ENCODE peak calls at places on chromosome 2, in five cellular contexts. Z is adrenal gland; V is keratinocyte; F is A549; B is naive thymus-derived CD4-positive, alpha-beta T cell. X is an unnamed sample.

GRCh38 chr2:176390276-176390675 is 121.0 kb downstream of the MTX2 start:
- DNase-seq in Z (no peak), V (no peak), F (no peak), B (no peak), X (no peak)

GRCh38 chr2:173354073-173354600 is 535 bp upstream of the CDCA7 start:
- DNase-seq in Z (no peak), V (no peak), F (peak; percentile 72), B (no peak), X (peak; percentile 68)

GRCh38 chr2:151976945-151977353 is 121.9 kb downstream of the CACNB4 start:
- DNase-seq in Z (no peak), V (no peak), F (no peak), B (no peak), X (no peak)

GRCh38 chr2:145411493-145411892 is 891.6 kb upstream of the ZEB2 start:
- DNase-seq in Z (no peak), V (no peak), F (no peak), B (no peak), X (no peak)

GRCh38 chr2:157837851-157838441 is 38.2 kb downstream of the ACVR1 start:
- DNase-seq in Z (peak; percentile 61), V (no peak), F (no peak), B (no peak), X (peak; percentile 60)

GRCh38 chr2:165155152-165155551 is 48.7 kb downstream of the SCN3A start:
- DNase-seq in Z (no peak), V (no peak), F (no peak), B (no peak), X (no peak)

GRCh38 chr2:237864940-237865622 is 5.7 kb downstream of the RAMP1 start:
- DNase-seq in Z (no peak), V (peak; percentile 38), F (no peak), B (no peak), X (peak; percentile 72)

GRCh38 chr2:138373993-138374408 is 127.6 kb upstream of the SPOPL start:
- DNase-seq in Z (no peak), V (no peak), F (peak; percentile 49), B (no peak), X (no peak)

GRCh38 chr2:216932113-216932512 is 72.2 kb upstream of the TNP1 start:
- DNase-seq in Z (no peak), V (no peak), F (no peak), B (no peak), X (no peak)

GRCh38 chr2:43743706-43744105 is 30.1 kb upstream of the DYNC2LI1 start:
- DNase-seq in Z (no peak), V (no peak), F (no peak), B (no peak), X (no peak)

GRCh38 chr2:123953848-123954247 is 71.2 kb upstream of the CNTNAP5 start:
- DNase-seq in Z (no peak), V (no peak), F (no peak), B (no peak), X (no peak)

GRCh38 chr2:30721668-30722647 is 85.3 kb downstream of the CAPN13 start:
- DNase-seq in Z (no peak), V (no peak), F (no peak), B (no peak), X (no peak)

GRCh38 chr2:42792583-42793313 is at the start of gene HAAO:
- DNase-seq in Z (no peak), V (no peak), F (no peak), B (no peak), X (no peak)

GRCh38 chr2:58734365-58734764 is 493.2 kb upstream of the FANCL start:
- DNase-seq in Z (no peak), V (no peak), F (peak; percentile 55), B (no peak), X (peak; percentile 15)

GRCh38 chr2:197137234-197137633 is 173.3 kb downstream of the ANKRD44 start:
- DNase-seq in Z (peak; percentile 47), V (no peak), F (no peak), B (no peak), X (no peak)

GRCh38 chr2:213995400-213996105 is 415.3 kb upstream of the VWC2L start:
- DNase-seq in Z (no peak), V (peak; percentile 62), F (peak; percentile 86), B (no peak), X (peak; percentile 51)

GRCh38 chr2:10163498-10164486 is 41.3 kb downstream of the RRM2 start:
- DNase-seq in Z (no peak), V (no peak), F (no peak), B (no peak), X (no peak)

GRCh38 chr2:60306231-60306861 is 247.1 kb downstream of the BCL11A start:
- DNase-seq in Z (no peak), V (no peak), F (no peak), B (no peak), X (no peak)

GRCh38 chr2:143675006-143675405 is 545.8 kb downstream of the ARHGAP15 start:
- DNase-seq in Z (no peak), V (no peak), F (no peak), B (no peak), X (no peak)

GRCh38 chr2:119366161-119366648 is 429 bp downstream of the C2orf76 start:
- DNase-seq in Z (no peak), V (no peak), F (peak; percentile 20), B (peak; percentile 16), X (no peak)

GRCh38 chr2:190853659-190854386 is 26.8 kb upstream of the GLS start:
- DNase-seq in Z (no peak), V (no peak), F (no peak), B (no peak), X (no peak)

GRCh38 chr2:12915792-12916191 is 199.1 kb downstream of the TRIB2 start:
- DNase-seq in Z (no peak), V (no peak), F (no peak), B (no peak), X (no peak)

GRCh38 chr2:73069855-73070650 is 1.5 kb downstream of the SFXN5 start:
- DNase-seq in Z (no peak), V (no peak), F (no peak), B (no peak), X (peak; percentile 18)

GRCh38 chr2:73071452-73072399 is at the start of gene SFXN5:
- DNase-seq in Z (peak; percentile 96), V (no peak), F (peak; percentile 94), B (peak; percentile 86), X (peak; percentile 95)

GRCh38 chr2:73070651-73071451 is 661 bp downstream of the SFXN5 start:
- DNase-seq in Z (peak; percentile 98), V (no peak), F (peak; percentile 97), B (peak; percentile 84), X (peak; percentile 97)

GRCh38 chr2:73074110-73075069 is 2.9 kb upstream of the SFXN5 start:
- DNase-seq in Z (no peak), V (no peak), F (no peak), B (no peak), X (no peak)

DNA sequence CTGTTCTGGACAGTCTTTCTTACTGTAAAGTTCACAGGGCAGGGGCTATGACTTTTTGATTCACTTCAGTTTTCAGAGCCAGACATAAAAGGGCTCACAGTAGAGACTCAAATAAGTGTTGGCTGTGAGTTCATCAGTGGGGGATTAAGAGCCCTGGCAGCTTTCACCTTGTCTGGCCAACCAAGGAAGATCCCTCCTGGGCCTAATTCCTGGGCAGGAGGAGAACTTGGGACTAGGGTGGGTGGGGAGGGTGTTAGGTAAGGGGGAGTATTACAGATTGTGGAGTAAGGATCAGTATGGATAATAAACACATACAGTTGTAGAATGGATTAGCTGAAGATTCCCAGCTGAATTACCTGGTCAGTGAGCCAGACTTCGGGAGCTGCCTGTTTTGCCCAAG is 904 bp upstream of the SFXN5 start:
- DNase-seq in Z (no peak), V (no peak), F (no peak), B (no peak), X (no peak)
- H3K4me3 ChIP-seq in Z (no peak overlapping the region), V (no peak overlapping the region), F (no peak overlapping the region), B (peak overlapping the region; percentile 98), X (no peak overlapping the region)

GRCh38 chr2:11541693-11542274 is 7.9 kb downstream of the GREB1 start:
- DNase-seq in Z (no peak), V (no peak), F (no peak), B (no peak), X (no peak)

GRCh38 chr2:11543337-11544216 is 9.7 kb downstream of the GREB1 start:
- DNase-seq in Z (no peak), V (no peak), F (no peak), B (no peak), X (no peak)

GRCh38 chr2:11540148-11540995 is 6.5 kb downstream of the GREB1 start:
- DNase-seq in Z (no peak), V (no peak), F (no peak), B (no peak), X (no peak)

GRCh38 chr2:11540996-11541692 is 7.3 kb downstream of the GREB1 start:
- DNase-seq in Z (no peak), V (no peak), F (no peak), B (no peak), X (no peak)

GRCh38 chr2:11542275-11542819 is 8.5 kb downstream of the GREB1 start:
- DNase-seq in Z (no peak), V (no peak), F (no peak), B (no peak), X (no peak)
- H3K27ac ChIP-seq in Z (no peak overlapping the region), V (no peak overlapping the region), F (no peak overlapping the region), B (no peak overlapping the region), X (no peak overlapping the region)

DNA sequence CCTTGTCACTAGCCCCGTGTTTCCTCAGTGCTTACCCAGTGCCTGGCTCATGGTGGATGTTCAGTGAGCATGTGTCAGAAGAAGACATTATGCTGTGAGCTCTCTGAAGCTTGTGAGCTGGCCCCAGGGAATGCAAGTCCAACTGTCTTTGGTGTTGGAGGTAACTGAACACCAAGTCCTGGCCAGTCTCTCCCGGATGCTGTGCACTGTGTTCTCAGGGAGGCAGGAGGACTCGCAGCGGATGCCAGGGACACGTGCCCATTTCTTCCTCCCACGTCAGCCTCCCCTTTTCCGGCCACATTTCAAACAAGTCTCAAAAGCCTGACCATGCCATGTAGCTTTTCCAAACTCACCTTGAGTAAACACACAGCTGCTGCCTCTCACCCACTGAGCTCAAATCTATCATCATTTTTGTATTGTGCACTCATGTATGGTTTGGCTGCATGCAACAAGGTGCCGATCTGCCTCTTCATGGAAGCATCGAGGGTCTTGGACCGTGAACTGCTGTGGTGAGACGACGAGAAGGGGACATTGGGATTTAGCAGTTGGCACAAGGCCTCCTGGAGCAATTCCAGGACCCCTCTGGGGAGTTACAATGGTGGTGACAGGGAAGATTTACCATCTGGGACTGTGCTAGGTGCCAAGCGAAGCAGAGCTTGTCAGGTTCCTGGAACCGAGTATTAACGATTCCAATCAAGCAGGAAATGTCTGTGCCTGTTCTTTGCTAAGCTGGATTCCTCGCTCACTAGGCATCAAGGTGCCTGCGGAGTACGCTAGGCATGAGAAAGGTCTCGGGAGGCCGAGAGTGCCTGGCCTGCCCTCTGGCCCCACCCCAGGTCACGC is 44.4 kb upstream of the MGAT4A start:
- DNase-seq in Z (no peak), V (no peak), F (no peak), B (no peak), X (no peak)
- H3K4me3 ChIP-seq in Z (no peak overlapping the region), V (no peak overlapping the region), F (no peak overlapping the region), B (no peak overlapping the region), X (no peak overlapping the region)

GRCh38 chr2:28681216-28681981 is 70.2 kb upstream of the PPP1CB start:
- DNase-seq in Z (no peak), V (no peak), F (no peak), B (peak; percentile 37), X (no peak)

GRCh38 chr2:28683100-28683706 is 68.4 kb upstream of the PPP1CB start:
- DNase-seq in Z (peak; percentile 81), V (no peak), F (peak; percentile 52), B (no peak), X (peak; percentile 74)

GRCh38 chr2:28678175-28678855 is 73.3 kb upstream of the PPP1CB start:
- DNase-seq in Z (peak; percentile 75), V (no peak), F (no peak), B (no peak), X (no peak)

GRCh38 chr2:28678944-28679343 is 72.7 kb upstream of the PPP1CB start:
- DNase-seq in Z (no peak), V (no peak), F (no peak), B (no peak), X (no peak)

GRCh38 chr2:28680657-28681056 is 71.0 kb upstream of the PPP1CB start:
- DNase-seq in Z (no peak), V (no peak), F (no peak), B (no peak), X (no peak)
- H3K27ac ChIP-seq in Z (no peak overlapping the region), V (peak overlapping the region; percentile 70), F (no peak overlapping the region), B (no peak overlapping the region), X (no peak overlapping the region)